ENCODE peak calls at places on chromosomes 7 and 10, in seven cellular contexts. One of them, this sample, is unnamed.

GRCh38 chr10:72831696-72832355 is 61.7 kb upstream of the OIT3 start:
- DNase-seq in Calu3: no peak
- DNase-seq in GM23338: no peak
- DNase-seq in activated T-cell treated with anti-CD3 and anti-CD28 coated beads, Interleukin-2, amount 50 U/mL, for 4 hours: no peak
- DNase-seq in C1 segment of cervical spinal cord: no peak
- DNase-seq in GF-D8: no peak
- DNase-seq in IMR-90: peak; percentile 26
- DNase-seq in this sample: peak; percentile 28

GRCh38 chr10:102610499-102610898 is 33.8 kb upstream of the TRIM8 start:
- DNase-seq in Calu3: no peak
- DNase-seq in GM23338: no peak
- DNase-seq in activated T-cell treated with anti-CD3 and anti-CD28 coated beads, Interleukin-2, amount 50 U/mL, for 4 hours: no peak
- DNase-seq in C1 segment of cervical spinal cord: no peak
- DNase-seq in GF-D8: no peak
- DNase-seq in IMR-90: no peak
- DNase-seq in this sample: peak; percentile 51

GRCh38 chr7:151244871-151245346 is 3.6 kb downstream of the SMARCD3 start:
- DNase-seq in Calu3: no peak
- DNase-seq in GM23338: peak; percentile 70
- DNase-seq in activated T-cell treated with anti-CD3 and anti-CD28 coated beads, Interleukin-2, amount 50 U/mL, for 4 hours: no peak
- DNase-seq in C1 segment of cervical spinal cord: no peak
- DNase-seq in GF-D8: no peak
- DNase-seq in IMR-90: no peak
- DNase-seq in this sample: no peak

GRCh38 chr7:17560966-17561365 is 262.5 kb downstream of the AHR start:
- DNase-seq in Calu3: no peak
- DNase-seq in GM23338: no peak
- DNase-seq in activated T-cell treated with anti-CD3 and anti-CD28 coated beads, Interleukin-2, amount 50 U/mL, for 4 hours: no peak
- DNase-seq in C1 segment of cervical spinal cord: no peak
- DNase-seq in GF-D8: no peak
- DNase-seq in IMR-90: no peak
- DNase-seq in this sample: no peak

GRCh38 chr7:38883706-38884105 is 25.3 kb downstream of the VPS41 start:
- DNase-seq in Calu3: no peak
- DNase-seq in GM23338: no peak
- DNase-seq in activated T-cell treated with anti-CD3 and anti-CD28 coated beads, Interleukin-2, amount 50 U/mL, for 4 hours: no peak
- DNase-seq in C1 segment of cervical spinal cord: no peak
- DNase-seq in GF-D8: no peak
- DNase-seq in IMR-90: no peak
- DNase-seq in this sample: no peak

GRCh38 chr7:128903621-128904361 is 6.7 kb downstream of the KCP start:
- DNase-seq in Calu3: no peak
- DNase-seq in GM23338: no peak
- DNase-seq in activated T-cell treated with anti-CD3 and anti-CD28 coated beads, Interleukin-2, amount 50 U/mL, for 4 hours: no peak
- DNase-seq in C1 segment of cervical spinal cord: no peak
- DNase-seq in GF-D8: no peak
- DNase-seq in IMR-90: no peak
- DNase-seq in this sample: no peak

GRCh38 chr7:7681191-7681935 is 37.0 kb downstream of the RPA3 start:
- DNase-seq in Calu3: peak; percentile 66
- DNase-seq in GM23338: peak; percentile 71
- DNase-seq in activated T-cell treated with anti-CD3 and anti-CD28 coated beads, Interleukin-2, amount 50 U/mL, for 4 hours: peak; percentile 8
- DNase-seq in C1 segment of cervical spinal cord: no peak
- DNase-seq in GF-D8: no peak
- DNase-seq in IMR-90: peak; percentile 61
- DNase-seq in this sample: peak; percentile 71

GRCh38 chr7:140596751-140597424 is 43.7 kb downstream of the DENND2A start:
- DNase-seq in Calu3: no peak
- DNase-seq in GM23338: no peak
- DNase-seq in activated T-cell treated with anti-CD3 and anti-CD28 coated beads, Interleukin-2, amount 50 U/mL, for 4 hours: no peak
- DNase-seq in C1 segment of cervical spinal cord: no peak
- DNase-seq in GF-D8: no peak
- DNase-seq in IMR-90: peak; percentile 79
- DNase-seq in this sample: no peak

GRCh38 chr10:56028299-56029132 is 332.5 kb downstream of the ZWINT start:
- DNase-seq in Calu3: no peak
- DNase-seq in GM23338: no peak
- DNase-seq in activated T-cell treated with anti-CD3 and anti-CD28 coated beads, Interleukin-2, amount 50 U/mL, for 4 hours: no peak
- DNase-seq in C1 segment of cervical spinal cord: no peak
- DNase-seq in GF-D8: no peak
- DNase-seq in IMR-90: no peak
- DNase-seq in this sample: no peak

GRCh38 chr7:93374345-93374940 is 142.3 kb downstream of the VPS50 start:
- DNase-seq in Calu3: peak; percentile 10
- DNase-seq in GM23338: peak; percentile 76
- DNase-seq in activated T-cell treated with anti-CD3 and anti-CD28 coated beads, Interleukin-2, amount 50 U/mL, for 4 hours: no peak
- DNase-seq in C1 segment of cervical spinal cord: no peak
- DNase-seq in GF-D8: no peak
- DNase-seq in IMR-90: peak; percentile 39
- DNase-seq in this sample: peak; percentile 56

GRCh38 chr7:141045842-141046630 is 27.8 kb upstream of the TMEM178B start:
- DNase-seq in Calu3: no peak
- DNase-seq in GM23338: no peak
- DNase-seq in activated T-cell treated with anti-CD3 and anti-CD28 coated beads, Interleukin-2, amount 50 U/mL, for 4 hours: no peak
- DNase-seq in C1 segment of cervical spinal cord: no peak
- DNase-seq in GF-D8: no peak
- DNase-seq in IMR-90: peak; percentile 66
- DNase-seq in this sample: peak; percentile 46

GRCh38 chr10:46220187-46220586 is 66.6 kb upstream of the ANTXRL start:
- DNase-seq in Calu3: no peak
- DNase-seq in GM23338: no peak
- DNase-seq in activated T-cell treated with anti-CD3 and anti-CD28 coated beads, Interleukin-2, amount 50 U/mL, for 4 hours: no peak
- DNase-seq in C1 segment of cervical spinal cord: no peak
- DNase-seq in GF-D8: no peak
- DNase-seq in IMR-90: no peak
- DNase-seq in this sample: no peak

GRCh38 chr10:48932831-48933670 is 6.6 kb downstream of the LRRC18 start:
- DNase-seq in Calu3: no peak
- DNase-seq in GM23338: no peak
- DNase-seq in activated T-cell treated with anti-CD3 and anti-CD28 coated beads, Interleukin-2, amount 50 U/mL, for 4 hours: no peak
- DNase-seq in C1 segment of cervical spinal cord: no peak
- DNase-seq in GF-D8: no peak
- DNase-seq in IMR-90: no peak
- DNase-seq in this sample: no peak

GRCh38 chr7:42805601-42806000 is 106.3 kb downstream of the C7orf25 start:
- DNase-seq in Calu3: no peak
- DNase-seq in GM23338: no peak
- DNase-seq in activated T-cell treated with anti-CD3 and anti-CD28 coated beads, Interleukin-2, amount 50 U/mL, for 4 hours: no peak
- DNase-seq in C1 segment of cervical spinal cord: no peak
- DNase-seq in GF-D8: no peak
- DNase-seq in IMR-90: no peak
- DNase-seq in this sample: peak; percentile 10

GRCh38 chr10:133528845-133529575 is 1.8 kb downstream of the CYP2E1 start:
- DNase-seq in Calu3: peak; percentile 56
- DNase-seq in GM23338: peak; percentile 52
- DNase-seq in activated T-cell treated with anti-CD3 and anti-CD28 coated beads, Interleukin-2, amount 50 U/mL, for 4 hours: no peak
- DNase-seq in C1 segment of cervical spinal cord: no peak
- DNase-seq in GF-D8: peak; percentile 70
- DNase-seq in IMR-90: peak; percentile 6
- DNase-seq in this sample: no peak

GRCh38 chr7:151595702-151596340 is 76.1 kb upstream of the RHEB start:
- DNase-seq in Calu3: peak; percentile 15
- DNase-seq in GM23338: no peak
- DNase-seq in activated T-cell treated with anti-CD3 and anti-CD28 coated beads, Interleukin-2, amount 50 U/mL, for 4 hours: no peak
- DNase-seq in C1 segment of cervical spinal cord: no peak
- DNase-seq in GF-D8: no peak
- DNase-seq in IMR-90: no peak
- DNase-seq in this sample: no peak

GRCh38 chr7:22943997-22944396 is 69.9 kb downstream of the HYCC1 start:
- DNase-seq in Calu3: no peak
- DNase-seq in GM23338: peak; percentile 43
- DNase-seq in activated T-cell treated with anti-CD3 and anti-CD28 coated beads, Interleukin-2, amount 50 U/mL, for 4 hours: no peak
- DNase-seq in C1 segment of cervical spinal cord: no peak
- DNase-seq in GF-D8: no peak
- DNase-seq in IMR-90: peak; percentile 95
- DNase-seq in this sample: peak; percentile 82

GRCh38 chr7:70694909-70695803 is 436.8 kb upstream of the GALNT17 start:
- DNase-seq in Calu3: no peak
- DNase-seq in GM23338: peak; percentile 48
- DNase-seq in activated T-cell treated with anti-CD3 and anti-CD28 coated beads, Interleukin-2, amount 50 U/mL, for 4 hours: no peak
- DNase-seq in C1 segment of cervical spinal cord: peak; percentile 34
- DNase-seq in GF-D8: no peak
- DNase-seq in IMR-90: peak; percentile 19
- DNase-seq in this sample: peak; percentile 43

GRCh38 chr7:152663101-152663740 is 12.7 kb downstream of the XRCC2 start:
- DNase-seq in Calu3: no peak
- DNase-seq in GM23338: peak; percentile 23
- DNase-seq in activated T-cell treated with anti-CD3 and anti-CD28 coated beads, Interleukin-2, amount 50 U/mL, for 4 hours: no peak
- DNase-seq in C1 segment of cervical spinal cord: no peak
- DNase-seq in GF-D8: no peak
- DNase-seq in IMR-90: no peak
- DNase-seq in this sample: no peak

GRCh38 chr7:38973760-38974159 is 3.9 kb upstream of the POU6F2 start:
- DNase-seq in Calu3: no peak
- DNase-seq in GM23338: peak; percentile 15
- DNase-seq in activated T-cell treated with anti-CD3 and anti-CD28 coated beads, Interleukin-2, amount 50 U/mL, for 4 hours: no peak
- DNase-seq in C1 segment of cervical spinal cord: no peak
- DNase-seq in GF-D8: no peak
- DNase-seq in IMR-90: no peak
- DNase-seq in this sample: no peak

This sample was measured in ELR.